ENCODE peak calls at places on chromosomes 13 and 19, in eight cellular contexts. L is neural progenitor cell, B is GM06990, V is left ventricle myocardium inferior, Q is BE2C, K is trophoblast cell, Y is iPS DF 6.9, U is adipocyte. C is an unnamed sample. For H3K27me3, the result is how much of the 10 kb centered on the place peaks cover.

GRCh38 chr19:5131031-5131865 is 162.3 kb downstream of the KDM4B start:
- DNase-seq in V (no peak), Q (no peak), B (peak), U (no peak), K (no peak), Y (no peak), L (no peak), C (no peak)

GRCh38 chr19:53055117-53055516 is 10.6 kb downstream of the ERVV-2 start:
- DNase-seq in V (no peak), U (no peak), Q (no peak), B (no peak), L (no peak), K (peak), Y (no peak), C (no peak)

GRCh38 chr19:17757125-17757524 is 5.8 kb downstream of the FCHO1 start:
- DNase-seq in K (no peak), B (no peak), Q (peak), U (peak), Y (no peak), L (no peak), V (peak), C (no peak)

GRCh38 chr13:44870456-44870929 is 118.8 kb downstream of the NUFIP1 start:
- DNase-seq in V (peak), B (no peak), K (no peak), Q (no peak), Y (no peak), U (no peak), L (no peak), C (no peak)

GRCh38 chr13:85462792-85463425 is 336.3 kb downstream of the SLITRK6 start:
- DNase-seq in Q (peak), V (no peak), L (no peak), B (no peak), U (peak), Y (no peak), K (no peak), C (no peak)

GRCh38 chr13:101829484-101829883 is 377.0 kb downstream of the ITGBL1 start:
- DNase-seq in U (no peak), L (no peak), K (no peak), Q (no peak), B (no peak), Y (no peak), V (no peak), C (peak)

GRCh38 chr13:107138987-107139386 is 571.0 kb upstream of the ARGLU1 start:
- DNase-seq in Q (no peak), V (no peak), B (no peak), K (no peak), L (no peak), U (peak), Y (no peak), C (no peak)

GRCh38 chr13:39132286-39132685 is 94.0 kb downstream of the NHLRC3 start:
- DNase-seq in B (no peak), V (no peak), L (no peak), Y (no peak), K (no peak), Q (no peak), U (no peak), C (peak)

GRCh38 chr19:18392936-18393335 is 4.5 kb downstream of the LRRC25 start:
- DNase-seq in L (no peak), U (no peak), Y (no peak), V (no peak), K (no peak), B (no peak), Q (no peak), C (no peak)

GRCh38 chr13:51058461-51059167 is 52.5 kb downstream of the C13orf42 start:
- DNase-seq in Y (no peak), L (peak), Q (no peak), K (peak), B (no peak), U (no peak), V (no peak), C (no peak)

GRCh38 chr19:55245236-55245904 is 13.4 kb downstream of the PPP6R1 start:
- DNase-seq in L (no peak), Q (no peak), U (no peak), K (no peak), V (no peak), B (no peak), Y (no peak), C (no peak)

GRCh38 chr13:41018583-41018909 is 570 bp downstream of the ELF1 start:
- DNase-seq in L (no peak), B (no peak), Q (no peak), V (no peak), U (no peak), K (no peak), Y (no peak), C (no peak)

GRCh38 chr19:46609511-46610412 is 8.6 kb downstream of the CALM3 start:
- DNase-seq in B (no peak), Y (no peak), L (no peak), U (no peak), V (peak), K (no peak), Q (no peak), C (no peak)

DNA sequence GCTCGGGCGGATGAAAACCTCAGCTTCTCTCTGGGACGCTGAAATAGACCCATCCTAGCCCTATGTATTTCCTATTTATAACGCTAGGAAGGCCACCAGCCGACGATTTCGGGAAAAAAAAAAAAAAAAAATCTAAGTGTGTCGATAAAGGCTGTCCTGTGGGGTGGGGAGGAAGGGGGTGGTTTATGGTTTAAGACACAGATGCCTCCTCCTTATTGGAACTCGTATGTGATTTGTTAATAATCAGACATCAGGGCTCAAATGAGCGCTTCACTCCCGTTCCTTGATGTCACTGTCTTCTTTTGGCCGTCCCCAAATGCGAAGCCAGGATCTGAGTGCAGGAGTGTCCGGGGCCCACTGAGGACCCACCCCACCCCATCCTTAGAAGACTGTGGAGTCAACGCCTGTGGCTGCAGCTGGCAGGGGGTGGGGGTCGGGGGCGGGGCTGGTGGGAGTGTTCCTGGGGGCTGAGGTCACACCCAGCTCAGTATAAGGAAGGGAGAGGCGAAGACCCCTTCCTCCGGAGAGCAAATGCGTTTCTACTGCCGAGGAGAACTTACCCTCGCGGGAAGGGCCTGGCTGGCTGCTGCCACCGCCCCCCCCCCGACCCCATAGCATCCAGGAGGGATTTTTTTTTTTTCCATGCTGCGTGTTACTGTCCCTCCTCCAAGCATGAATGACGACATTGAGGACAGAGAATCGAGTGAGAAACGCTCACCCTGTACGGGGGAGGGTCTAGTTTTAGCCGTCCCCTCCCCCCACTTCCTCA is 971 bp downstream of the ATCAY start:
- DNase-seq in Q (peak), L (peak), Y (no peak), K (no peak), U (no peak), B (no peak), V (no peak), C (no peak)
- H3K4me3 ChIP-seq in Q (peak), L (peak), Y (peak), K (no peak), U (no peak), B (no peak), V (no peak), C (no peak)

DNA sequence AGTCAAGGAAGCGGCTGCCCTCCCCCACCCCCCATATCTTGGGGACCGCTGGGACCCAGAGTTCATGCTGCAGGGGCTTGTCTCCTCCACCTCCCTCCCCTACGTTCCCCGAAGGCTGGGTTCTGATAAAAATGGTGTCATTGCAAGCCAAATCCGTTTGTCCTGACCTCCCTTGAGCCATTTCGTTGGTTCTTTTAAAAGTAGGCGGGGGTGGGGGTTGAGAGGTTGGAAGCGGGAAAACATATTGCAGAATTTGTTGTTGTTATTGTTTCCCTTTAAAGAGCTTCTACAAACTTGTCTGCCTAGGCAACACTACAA is 710 bp downstream of the CLDN10 start:
- DNase-seq in V (no peak), Y (no peak), L (peak), B (no peak), U (no peak), Q (no peak), K (no peak), C (no peak)
- H3K27me3 ChIP-seq in V (half or more), Y (under half), L (under half), B (under half), U (half or more), Q (under half), K (under half), C (under half)

GRCh38 chr13:113216165-113217056 is 7.0 kb downstream of the CUL4A start:
- DNase-seq in V (peak), U (peak), K (no peak), Q (no peak), Y (no peak), B (no peak), L (peak), C (peak)
- H3K4me3 ChIP-seq in V (peak), U (peak), K (no peak), Q (no peak), Y (no peak), B (no peak), L (peak), C (no peak)

GRCh38 chr19:39873385-39873784 is 27.2 kb upstream of the FBL start:
- DNase-seq in Y (no peak), Q (no peak), B (no peak), L (no peak), V (no peak), U (no peak), K (no peak), C (no peak)

GRCh38 chr19:39871886-39872866 is 26.0 kb upstream of the FBL start:
- DNase-seq in Q (no peak), Y (no peak), L (no peak), V (no peak), B (no peak), K (no peak), U (no peak), C (no peak)

GRCh38 chr19:39878398-39878797 is 32.2 kb upstream of the FBL start:
- DNase-seq in B (no peak), U (no peak), K (no peak), L (no peak), Y (no peak), Q (no peak), V (no peak), C (no peak)

GRCh38 chr19:39871362-39871761 is 25.2 kb upstream of the FBL start:
- DNase-seq in L (no peak), Q (no peak), K (no peak), B (no peak), V (no peak), U (no peak), Y (no peak), C (no peak)

DNA sequence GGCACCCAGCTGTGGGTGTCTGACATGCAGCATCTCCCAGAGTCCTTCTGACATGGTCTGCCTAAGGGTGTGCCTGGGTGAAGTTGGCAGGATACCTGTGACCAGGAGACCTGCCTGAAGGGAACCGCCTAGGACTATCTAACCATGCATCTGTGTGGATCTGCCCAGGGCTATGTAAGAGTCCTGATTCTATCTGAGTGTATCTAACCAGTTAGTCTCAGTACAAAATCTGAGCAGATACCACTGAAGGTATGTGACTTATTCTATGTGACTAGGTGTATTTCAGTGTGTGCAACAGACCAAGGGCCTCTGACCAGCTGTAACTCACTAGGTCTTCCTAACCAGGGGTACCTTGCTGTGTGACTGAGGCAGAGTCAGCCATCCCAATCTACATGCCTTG is 28.2 kb upstream of the FBL start:
- DNase-seq in L (no peak), B (no peak), Q (no peak), U (no peak), K (peak), V (no peak), Y (no peak), C (no peak)
- H3K27me3 ChIP-seq in L (under half), B (under half), Q (under half), U (under half), K (under half), V (under half), Y (under half), C (under half)

DNA sequence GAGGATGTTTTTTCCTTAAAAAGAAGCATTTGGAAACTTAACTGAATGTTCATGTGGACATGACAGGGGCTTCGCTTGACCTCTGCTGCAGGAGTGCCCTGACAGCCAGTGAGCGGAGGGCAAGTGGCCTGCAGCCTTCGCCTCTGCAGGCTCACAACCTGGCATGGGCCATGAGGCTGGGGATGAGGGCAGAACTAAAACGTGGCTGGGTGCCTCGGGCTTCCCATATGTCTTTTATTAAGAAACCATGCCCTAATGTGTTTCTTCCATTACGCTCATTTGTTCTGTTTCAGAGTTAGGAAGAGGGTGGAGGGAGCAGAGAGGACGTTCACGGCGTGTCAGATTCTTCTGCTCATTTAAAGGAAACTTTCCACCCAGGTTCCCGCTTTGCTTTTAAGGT is 2.9 kb downstream of the ARHGEF7 start:
- DNase-seq in V (no peak), U (peak), K (no peak), Y (no peak), Q (no peak), L (no peak), B (no peak), C (no peak)
- H3K4me3 ChIP-seq in V (no peak), U (peak), K (no peak), Y (no peak), Q (no peak), L (no peak), B (no peak), C (no peak)

DNA sequence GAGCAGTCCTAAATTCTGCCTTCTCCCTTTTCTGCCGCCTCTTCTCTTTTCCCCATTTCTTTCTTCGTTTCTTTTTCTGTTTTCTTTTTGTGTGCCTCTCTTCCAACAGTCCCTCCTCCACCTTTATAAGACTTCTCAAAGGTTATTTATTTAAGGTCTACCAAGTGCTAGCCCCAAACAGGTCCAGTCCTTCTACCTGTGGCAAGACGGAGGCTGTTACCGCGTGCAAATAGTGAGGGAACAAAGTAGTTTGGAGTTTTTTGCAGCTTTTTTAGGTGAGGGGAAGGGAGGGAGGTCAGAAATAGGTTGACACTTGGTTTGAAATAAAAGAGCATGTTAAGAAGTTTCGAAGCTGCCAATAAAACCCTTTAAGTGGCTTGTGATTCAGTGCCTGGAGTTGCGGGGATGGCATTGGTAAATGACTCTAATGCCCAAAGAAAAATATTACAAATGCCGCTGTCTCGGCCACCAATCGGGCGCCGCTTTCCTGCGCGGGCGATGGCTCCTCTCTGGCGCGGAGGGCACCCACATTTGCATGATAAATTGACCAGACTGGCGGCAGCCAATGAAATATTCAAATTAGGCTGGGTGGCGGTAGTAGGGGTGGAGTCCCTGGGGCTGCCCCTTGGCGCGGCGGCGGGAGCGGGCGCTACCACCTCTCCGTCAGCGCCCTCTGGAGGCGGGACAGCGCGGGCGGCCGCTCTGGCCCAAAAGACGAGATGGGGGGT is 7.5 kb upstream of the TSHZ3 start:
- DNase-seq in B (no peak), U (no peak), Q (no peak), K (peak), L (peak), Y (no peak), V (peak), C (no peak)
- H3K27me3 ChIP-seq in B (under half), U (under half), Q (under half), K (under half), L (half or more), Y (under half), V (half or more), C (half or more)

GRCh38 chr19:2049741-2050348 is 1.2 kb downstream of the MKNK2 start:
- DNase-seq in L (peak), B (peak), U (peak), K (peak), Y (no peak), Q (peak), V (peak), C (no peak)
- H3K4me3 ChIP-seq in L (peak), B (peak), U (peak), K (peak), Y (peak), Q (peak), V (peak), C (peak)

C was measured in kidney epithelial cell.